ENCODE peak calls at places on chromosome X, in seven cellular contexts. Z is EL; P is globus pallidus; X is activated CD4-positive, alpha-beta T cell treated with anti-CD3 and anti-CD28 coated beads for 24 hours; B is NCI-H1105; Y is keratinocyte; S is BJ. A is an unnamed sample.

GRCh38 chrX:124388562-124388961 is 42.2 kb downstream of the SH2D1A start:
- DNase-seq in X (peak), B (peak), Y (no peak), S (no peak), P (peak), Z (peak), A (peak)

GRCh38 chrX:119015407-119016242 is 41.2 kb downstream of the LONRF3 start:
- DNase-seq in B (no peak), P (no peak), S (peak), Y (peak), X (peak), Z (peak), A (peak)

GRCh38 chrX:39261446-39262147 is 460.3 kb downstream of the MID1IP1 start:
- DNase-seq in S (no peak), X (peak), P (peak), Y (peak), Z (peak), B (peak), A (peak)

GRCh38 chrX:118847676-118848075 is 24.1 kb downstream of the ZCCHC12 start:
- DNase-seq in Z (peak), B (peak), P (peak), Y (no peak), S (no peak), X (no peak), A (peak)

GRCh38 chrX:24876782-24877315 is 138.9 kb downstream of the ARX start:
- DNase-seq in B (no peak), P (no peak), S (no peak), X (no peak), Y (no peak), Z (no peak), A (no peak)

GRCh38 chrX:107571296-107571998 is 56.9 kb upstream of the PRPS1 start:
- DNase-seq in S (peak), Y (peak), P (no peak), B (no peak), Z (peak), X (no peak), A (peak)

GRCh38 chrX:76428243-76429130 is 977 bp downstream of the MAGEE1 start:
- DNase-seq in S (no peak), Z (no peak), Y (no peak), X (peak), B (peak), P (no peak), A (no peak)

GRCh38 chrX:17375631-17376380 is 806 bp downstream of the NHS start:
- DNase-seq in X (no peak), S (no peak), P (no peak), B (no peak), Y (no peak), Z (peak), A (no peak)

GRCh38 chrX:134691453-134691852 is 33.2 kb upstream of the PLAC1 start:
- DNase-seq in B (no peak), Z (no peak), Y (no peak), P (no peak), X (no peak), S (no peak), A (no peak)

GRCh38 chrX:126165721-126166401 is at the start of gene DCAF12L2:
- DNase-seq in Z (no peak), Y (no peak), B (peak), S (no peak), P (peak), X (no peak), A (no peak)

GRCh38 chrX:40171513-40172168 is 73.9 kb upstream of the BCOR start:
- DNase-seq in B (no peak), Y (no peak), S (no peak), Z (peak), X (no peak), P (no peak), A (no peak)

GRCh38 chrX:31679861-31680260 is 608.0 kb upstream of the FTHL17 start:
- DNase-seq in X (no peak), Z (no peak), P (no peak), S (no peak), B (no peak), Y (no peak), A (no peak)

GRCh38 chrX:117038918-117039440 is 576.2 kb upstream of the CT83 start:
- DNase-seq in S (no peak), X (no peak), Z (no peak), B (no peak), Y (no peak), P (no peak), A (no peak)

GRCh38 chrX:109872021-109872730 is 130.7 kb upstream of the TMEM164 start:
- DNase-seq in B (no peak), Y (no peak), P (no peak), Z (no peak), X (no peak), S (no peak), A (no peak)

GRCh38 chrX:152640039-152640818 is 2.5 kb downstream of the GABRQ start:
- DNase-seq in S (no peak), Z (no peak), X (no peak), Y (peak), P (no peak), B (no peak), A (no peak)

GRCh38 chrX:147403075-147403474 is 508.6 kb upstream of the FMR1 start:
- DNase-seq in P (no peak), S (no peak), Y (no peak), X (no peak), Z (no peak), B (no peak), A (no peak)

A was measured in GM04504.